ENCODE peak calls at places on chromosome 19, in eight cellular contexts. L is T-helper 1 cell, J is NCI-H187, N is heart left ventricle, T is NCI-H774, Z is aorta, B is GM03348, A is prostate gland. Q is an unnamed sample.
A peak's percentile ranks its signal among the peaks of the same experiment; 100 is the strongest.

GRCh38 chr19:13932911-13933393 is 5.3 kb downstream of the PODNL1 start:
- DNase-seq in A (no peak), L (no peak), Z (no peak), N (no peak), B (no peak), T (no peak), J (no peak), Q (no peak)

GRCh38 chr19:48090281-48090802 is 20.3 kb downstream of the PLA2G4C start:
- DNase-seq in B (peak; percentile 25), J (no peak), N (no peak), L (no peak), A (peak; percentile 34), Z (peak; percentile 21), T (peak; percentile 58), Q (no peak)

GRCh38 chr19:13241321-13242104 is 91.3 kb downstream of the IER2 start:
- DNase-seq in A (no peak), L (no peak), N (no peak), Z (no peak), B (no peak), J (no peak), T (no peak), Q (no peak)

GRCh38 chr19:44176590-44176989 is 11.7 kb downstream of the ZNF226 start:
- DNase-seq in B (no peak), N (no peak), Z (no peak), L (no peak), A (no peak), T (no peak), J (no peak), Q (no peak)

GRCh38 chr19:18996796-18997394 is 36.4 kb downstream of the SUGP2 start:
- DNase-seq in Z (no peak), A (no peak), J (no peak), N (peak; percentile 21), T (no peak), B (no peak), L (no peak), Q (no peak)

GRCh38 chr19:2034729-2035589 is 16.1 kb downstream of the MKNK2 start:
- DNase-seq in J (no peak), A (no peak), B (peak; percentile 64), T (peak; percentile 54), Z (peak; percentile 84), L (peak; percentile 61), N (no peak), Q (peak; percentile 89)

GRCh38 chr19:17829855-17830566 is 8.7 kb upstream of the INSL3 start:
- DNase-seq in L (no peak), A (no peak), J (peak; percentile 2), T (peak; percentile 36), B (peak; percentile 64), N (no peak), Z (no peak), Q (no peak)

GRCh38 chr19:16244091-16244490 is 46.4 kb downstream of the AP1M1 start:
- DNase-seq in J (no peak), Z (no peak), L (peak; percentile 47), T (no peak), B (peak; percentile 57), N (no peak), A (no peak), Q (no peak)

GRCh38 chr19:46408611-46409039 is 4.7 kb downstream of the CCDC8 start:
- DNase-seq in T (no peak), A (peak; percentile 42), L (no peak), J (peak; percentile 63), Z (peak; percentile 90), B (peak; percentile 48), N (peak; percentile 76), Q (peak; percentile 90)

GRCh38 chr19:17346109-17346671 is 8.8 kb downstream of the GTPBP3 start:
- DNase-seq in L (peak; percentile 76), T (peak; percentile 42), N (peak; percentile 70), J (peak; percentile 24), B (peak; percentile 92), A (peak; percentile 60), Z (peak; percentile 95), Q (peak; percentile 87)

GRCh38 chr19:18414504-18415176 is 4.6 kb upstream of the SSBP4 start:
- DNase-seq in N (peak; percentile 33), Z (peak; percentile 75), T (no peak), L (no peak), A (no peak), B (no peak), J (no peak), Q (peak; percentile 64)

GRCh38 chr19:14080887-14081796 is 4.4 kb downstream of the C19orf67 start:
- DNase-seq in J (peak; percentile 87), T (peak; percentile 98), L (peak; percentile 99), N (peak; percentile 99), A (peak; percentile 99), Z (peak; percentile 100), B (peak; percentile 96), Q (peak; percentile 99)